ENCODE peak calls at places on chromosomes 3 and 15, in seven cellular contexts. K, L, V, I, T, Q and R are unnamed samples.

GRCh38 chr3:69791919-69792399 is 52.7 kb downstream of the MITF start:
- DNase-seq in K (no peak), L (no peak), V (peak), I (no peak), T (no peak), Q (no peak), R (no peak)

GRCh38 chr3:87311309-87311708 is 34.9 kb upstream of the POU1F1 start:
- DNase-seq in K (no peak), L (no peak), V (no peak), I (no peak), T (no peak), Q (no peak), R (no peak)

GRCh38 chr3:20637729-20638128 is 451.7 kb upstream of the SGO1 start:
- DNase-seq in K (no peak), L (no peak), V (no peak), I (no peak), T (no peak), Q (no peak), R (no peak)

GRCh38 chr3:155382396-155383042 is 89.0 kb upstream of the STRIT1 start:
- DNase-seq in K (peak), L (peak), V (peak), I (peak), T (peak), Q (peak), R (peak)

GRCh38 chr15:50049871-50050270 is 69.2 kb downstream of the ATP8B4 start:
- DNase-seq in K (no peak), L (no peak), V (peak), I (no peak), T (no peak), Q (no peak), R (no peak)

GRCh38 chr3:112167758-112168157 is 34.7 kb upstream of the GCSAM start:
- DNase-seq in K (no peak), L (no peak), V (no peak), I (no peak), T (no peak), Q (no peak), R (no peak)

GRCh38 chr15:48394172-48394571 is 62.9 kb downstream of the DUT start:
- DNase-seq in K (no peak), L (no peak), V (no peak), I (no peak), T (peak), Q (peak), R (no peak)

GRCh38 chr3:105277656-105278055 is 89.1 kb upstream of the ALCAM start:
- DNase-seq in K (no peak), L (no peak), V (peak), I (no peak), T (no peak), Q (no peak), R (no peak)

GRCh38 chr3:137511655-137512054 is 252.5 kb upstream of the SOX14 start:
- DNase-seq in K (no peak), L (no peak), V (no peak), I (no peak), T (no peak), Q (no peak), R (no peak)

GRCh38 chr3:72746412-72747411 is 101.5 kb downstream of the SHQ1 start:
- DNase-seq in K (no peak), L (no peak), V (peak), I (no peak), T (no peak), Q (no peak), R (no peak)

GRCh38 chr3:140568842-140569520 is 108.9 kb upstream of the TRIM42 start:
- DNase-seq in K (no peak), L (no peak), V (no peak), I (peak), T (peak), Q (no peak), R (no peak)

GRCh38 chr3:143367171-143367570 is 247.6 kb downstream of the CHST2 start:
- DNase-seq in K (no peak), L (no peak), V (no peak), I (no peak), T (no peak), Q (no peak), R (no peak)

GRCh38 chr15:76335129-76335850 is 1.3 kb upstream of the ISL2 start:
- DNase-seq in K (no peak), L (no peak), V (no peak), I (no peak), T (no peak), Q (no peak), R (no peak)

GRCh38 chr15:85381850-85382751 is 1.7 kb downstream of the AKAP13 start:
- DNase-seq in K (no peak), L (no peak), V (peak), I (no peak), T (no peak), Q (no peak), R (no peak)

GRCh38 chr3:134663646-134664456 is 13.0 kb upstream of the KY start:
- DNase-seq in K (no peak), L (no peak), V (no peak), I (no peak), T (no peak), Q (no peak), R (no peak)

GRCh38 chr15:80567721-80568157 is 127.4 kb upstream of the ABHD17C start:
- DNase-seq in K (peak), L (peak), V (peak), I (peak), T (peak), Q (peak), R (no peak)

GRCh38 chr3:129059311-129059975 is 1.1 kb upstream of the GP9 start:
- DNase-seq in K (no peak), L (no peak), V (no peak), I (peak), T (no peak), Q (no peak), R (no peak)

GRCh38 chr3:192597511-192597910 is 129.8 kb downstream of the FGF12 start:
- DNase-seq in K (no peak), L (no peak), V (no peak), I (no peak), T (peak), Q (no peak), R (no peak)

GRCh38 chr15:35813573-35813972 is 267.6 kb upstream of the DPH6 start:
- DNase-seq in K (no peak), L (no peak), V (no peak), I (no peak), T (no peak), Q (no peak), R (no peak)

GRCh38 chr15:71189723-71190122 is 74.5 kb downstream of the THSD4 start:
- DNase-seq in K (no peak), L (peak), V (no peak), I (no peak), T (no peak), Q (no peak), R (peak)

GRCh38 chr3:63331520-63331919 is 53.4 kb downstream of the SYNPR start:
- DNase-seq in K (no peak), L (no peak), V (no peak), I (no peak), T (no peak), Q (no peak), R (no peak)

GRCh38 chr3:43221076-43221475 is 65.3 kb upstream of the SNRK start:
- DNase-seq in K (no peak), L (no peak), V (no peak), I (no peak), T (no peak), Q (no peak), R (no peak)

GRCh38 chr15:29556385-29556784 is 265.9 kb downstream of the TJP1 start:
- DNase-seq in K (no peak), L (no peak), V (peak), I (no peak), T (no peak), Q (no peak), R (no peak)

GRCh38 chr3:189863031-189863430 is 231.8 kb downstream of the TP63 start:
- DNase-seq in K (no peak), L (peak), V (no peak), I (peak), T (no peak), Q (no peak), R (no peak)

GRCh38 chr3:57164217-57164605 is 942 bp downstream of the IL17RD start:
- DNase-seq in K (no peak), L (no peak), V (no peak), I (peak), T (peak), Q (peak), R (no peak)

GRCh38 chr3:173501941-173502489 is 104.5 kb downstream of the NLGN1 start:
- DNase-seq in K (no peak), L (no peak), V (no peak), I (no peak), T (no peak), Q (no peak), R (no peak)

GRCh38 chr15:48939686-48940085 is 24.0 kb downstream of the SHC4 start:
- DNase-seq in K (no peak), L (no peak), V (peak), I (no peak), T (no peak), Q (no peak), R (no peak)

GRCh38 chr3:70829101-70829500 is 516.7 kb upstream of the MDFIC2 start:
- DNase-seq in K (no peak), L (no peak), V (peak), I (peak), T (no peak), Q (peak), R (no peak)

GRCh38 chr15:63203451-63204090 is 14.2 kb downstream of the RAB8B start:
- DNase-seq in K (no peak), L (no peak), V (no peak), I (no peak), T (no peak), Q (no peak), R (no peak)

DNA sequence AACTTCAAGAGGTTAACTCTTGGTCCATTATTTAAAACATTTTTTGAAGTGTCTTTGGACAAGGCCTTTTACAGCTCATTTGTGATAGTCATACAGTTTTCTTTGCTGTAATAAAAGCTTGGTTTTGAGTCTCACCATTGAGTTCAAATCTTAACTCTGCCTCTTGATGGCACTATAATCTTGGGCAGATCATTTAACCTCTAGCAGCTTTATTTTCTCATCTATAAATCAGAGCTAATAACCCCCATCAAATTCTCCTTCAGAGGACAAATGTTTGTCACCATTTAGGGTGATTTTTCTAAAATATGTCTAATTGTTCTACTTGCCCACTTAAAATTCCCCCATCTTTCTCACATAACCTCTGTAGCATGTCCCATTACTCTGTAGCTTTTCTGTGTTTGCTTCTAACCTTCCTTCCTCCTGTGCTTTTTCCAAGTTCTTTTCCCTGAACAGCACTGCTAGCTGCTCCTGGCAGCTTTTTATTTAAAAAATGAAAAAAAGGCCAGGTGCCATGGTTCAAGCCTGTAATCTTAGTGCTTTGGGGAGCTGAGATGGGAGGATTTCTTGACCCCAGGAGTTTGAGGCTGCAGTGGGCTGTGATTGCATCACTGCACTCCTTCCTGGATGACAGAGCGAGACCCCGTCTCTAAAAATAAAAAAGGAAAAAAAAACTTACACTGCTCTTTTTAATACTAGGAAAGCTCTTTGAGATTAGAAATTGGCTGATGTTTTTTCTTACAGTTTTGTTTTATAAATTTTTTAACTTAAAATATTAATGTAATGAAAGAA is 28.5 kb downstream of the UBE2E1 start:
- DNase-seq in K (no peak), L (no peak), V (no peak), I (no peak), T (no peak), Q (no peak), R (no peak)
- TF ChIP-seq CTCF in K (peak), L (no peak), V (peak), I (peak), T (no peak), Q (no peak), R (peak)

GRCh38 chr3:111070772-111071256 is 802 bp upstream of the NECTIN3 start:
- DNase-seq in K (no peak), L (no peak), V (no peak), I (no peak), T (no peak), Q (peak), R (no peak)
- TF ChIP-seq CTCF in K (no peak), L (no peak), V (no peak), I (no peak), T (no peak), Q (no peak), R (no peak)

DNA sequence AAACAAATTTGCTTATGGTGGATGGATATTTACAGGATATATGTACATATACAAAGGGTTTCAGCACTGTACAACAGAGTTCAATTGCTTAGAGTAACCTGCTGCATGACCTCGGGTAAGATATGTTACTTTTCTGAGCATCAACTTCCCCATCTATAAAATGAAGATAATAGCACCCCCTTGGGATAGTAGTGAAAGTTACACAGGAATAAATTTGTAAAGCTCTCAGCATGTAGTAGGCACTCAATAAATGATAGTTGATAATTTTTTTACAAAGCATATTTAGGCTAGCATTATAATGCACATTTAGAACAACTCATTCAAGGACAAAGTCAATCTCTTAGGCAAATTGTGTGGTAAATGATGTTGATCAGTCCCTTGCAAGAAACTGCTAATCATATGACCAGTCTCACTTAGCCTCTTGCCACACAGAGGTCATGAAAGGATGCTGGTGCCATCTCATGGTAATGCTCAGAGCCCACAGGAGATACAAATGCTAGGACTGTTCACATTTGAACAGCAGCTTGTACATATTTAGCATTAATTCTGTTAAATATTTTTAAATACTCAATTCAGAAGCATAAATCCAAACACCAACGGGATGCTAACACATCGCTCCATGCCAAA is 123.9 kb downstream of the MAGI1 start:
- DNase-seq in K (no peak), L (no peak), V (no peak), I (no peak), T (no peak), Q (no peak), R (no peak)
- TF ChIP-seq CTCF in K (no peak), L (no peak), V (no peak), I (no peak), T (no peak), Q (no peak), R (no peak)

GRCh38 chr3:115074502-115074901 is 72.6 kb downstream of the ZBTB20 start:
- DNase-seq in K (no peak), L (no peak), V (peak), I (no peak), T (no peak), Q (no peak), R (no peak)
- TF ChIP-seq CTCF in K (no peak), L (no peak), V (no peak), I (no peak), T (no peak), Q (no peak), R (no peak)

DNA sequence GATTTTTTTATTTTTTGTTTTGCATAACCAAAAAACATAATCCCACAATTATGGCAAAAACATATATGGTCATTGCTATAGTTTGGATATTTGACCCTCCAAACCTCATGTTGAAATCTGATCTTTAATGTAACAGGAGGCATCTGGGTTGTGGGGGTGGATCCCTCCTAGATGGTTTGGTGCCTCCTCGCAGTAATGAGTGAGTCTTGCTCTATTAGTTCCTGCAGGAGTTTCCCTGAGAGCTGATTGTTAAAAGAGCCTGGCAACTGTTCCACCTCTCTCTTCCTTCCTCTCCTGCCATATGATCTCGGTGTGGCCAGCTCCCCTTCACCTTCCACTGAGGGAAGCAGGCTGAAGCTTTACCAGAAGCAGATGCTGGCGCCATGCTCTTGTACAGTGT is 33.2 kb upstream of the TRIM59 start:
- DNase-seq in K (no peak), L (no peak), V (no peak), I (no peak), T (no peak), Q (no peak), R (no peak)
- TF ChIP-seq CTCF in K (no peak), L (no peak), V (no peak), I (no peak), T (no peak), Q (no peak), R (no peak)

GRCh38 chr3:37447732-37448131 is 273.4 kb upstream of the LRRFIP2 start:
- DNase-seq in K (no peak), L (no peak), V (no peak), I (no peak), T (no peak), Q (no peak), R (no peak)
- TF ChIP-seq CTCF in K (no peak), L (no peak), V (no peak), I (no peak), T (no peak), Q (no peak), R (no peak)

DNA sequence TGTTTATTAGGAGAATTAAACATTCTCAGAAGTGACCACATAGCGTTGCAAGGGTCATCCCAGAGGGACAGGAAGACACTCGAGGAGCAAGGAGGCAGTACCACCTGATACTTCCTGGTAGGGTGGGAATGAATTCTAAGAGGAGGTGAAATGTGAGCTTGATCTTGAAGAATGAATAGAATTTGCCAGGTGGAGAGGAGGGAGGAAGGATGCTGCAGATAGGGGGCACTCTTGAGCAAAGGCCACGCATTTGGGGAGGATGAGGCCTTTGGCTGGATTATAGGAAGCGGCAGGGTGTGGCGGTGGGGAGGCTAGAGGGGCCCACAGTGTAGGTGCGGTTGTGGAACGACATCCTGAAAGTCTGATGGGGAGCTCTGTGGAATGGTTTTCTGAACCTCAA is 33.5 kb downstream of the CHCHD6 start:
- DNase-seq in K (no peak), L (no peak), V (no peak), I (no peak), T (no peak), Q (no peak), R (no peak)
- TF ChIP-seq CTCF in K (no peak), L (no peak), V (no peak), I (no peak), T (no peak), Q (no peak), R (no peak)

DNA sequence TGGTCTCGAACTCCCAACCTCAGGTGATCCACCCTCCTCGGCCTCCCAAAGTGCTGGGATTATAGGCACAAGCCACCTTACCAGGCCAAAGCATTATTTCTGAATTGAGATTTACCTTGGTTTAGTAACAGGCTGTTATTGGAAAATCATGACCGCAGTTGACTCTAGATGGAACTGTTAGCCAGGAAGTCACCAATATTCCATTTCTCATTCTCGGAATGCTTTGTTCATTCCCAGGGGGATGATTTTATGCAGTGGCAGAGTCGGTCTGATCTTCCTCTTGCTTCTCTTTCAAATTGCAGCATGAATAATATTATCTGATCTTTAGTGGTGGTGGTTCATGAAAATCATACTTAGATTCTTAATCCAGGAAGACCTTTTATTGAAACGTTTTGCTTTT is 195.5 kb upstream of the MBNL1 start:
- DNase-seq in K (no peak), L (no peak), V (peak), I (no peak), T (no peak), Q (no peak), R (no peak)
- TF ChIP-seq CTCF in K (peak), L (no peak), V (peak), I (peak), T (no peak), Q (peak), R (no peak)

GRCh38 chr3:131711114-131711786 is 208.5 kb upstream of the MRPL3 start:
- DNase-seq in K (no peak), L (no peak), V (no peak), I (no peak), T (no peak), Q (no peak), R (no peak)
- TF ChIP-seq CTCF in K (no peak), L (no peak), V (no peak), I (no peak), T (no peak), Q (no peak), R (no peak)